ENCODE peak calls at places on chromosomes 13 and 19, in eight cellular contexts. O, Y, K, M, R, W, S and G are unnamed samples.

GRCh38 chr13:43767351-43767901 is 19.3 kb downstream of the ENOX1 start:
- DNase-seq in K (no peak), R (no peak), O (no peak), M (no peak), W (no peak), Y (no peak), S (peak), G (no peak)

GRCh38 chr19:8831832-8832131 is 322 bp downstream of the ZNF558 start:
- DNase-seq in S (no peak), O (no peak), Y (no peak), M (peak), R (no peak), W (no peak), K (no peak), G (no peak)

GRCh38 chr19:14035706-14036105 is 4.1 kb downstream of the IL27RA start:
- DNase-seq in Y (no peak), S (no peak), R (no peak), W (no peak), K (no peak), O (no peak), M (no peak), G (no peak)

GRCh38 chr13:35984287-35984686 is 146.9 kb downstream of the DCLK1 start:
- DNase-seq in O (no peak), K (no peak), R (no peak), M (no peak), S (no peak), Y (no peak), W (no peak), G (no peak)

GRCh38 chr19:1055886-1056620 is 10.9 kb upstream of the ARHGAP45 start:
- DNase-seq in R (no peak), M (no peak), O (no peak), W (no peak), S (no peak), Y (no peak), K (no peak), G (no peak)

GRCh38 chr19:19321143-19321577 is 531 bp downstream of the MAU2 start:
- DNase-seq in Y (no peak), W (no peak), O (peak), S (no peak), R (no peak), M (peak), K (no peak), G (peak)

GRCh38 chr13:34425307-34425949 is 516.6 kb upstream of the NBEA start:
- DNase-seq in S (no peak), R (no peak), M (no peak), O (no peak), Y (no peak), W (no peak), K (no peak), G (no peak)

GRCh38 chr19:7874080-7874856 is at the start of gene PRR36:
- DNase-seq in M (no peak), W (peak), O (no peak), K (no peak), R (no peak), Y (peak), S (peak), G (peak)

GRCh38 chr13:33272531-33273124 is 12.9 kb downstream of the STARD13 start:
- DNase-seq in W (no peak), M (no peak), R (no peak), O (no peak), S (peak), Y (no peak), K (no peak), G (no peak)

GRCh38 chr19:24033962-24034342 is 53.0 kb upstream of the ZNF254 start:
- DNase-seq in S (peak), Y (peak), O (peak), M (peak), W (peak), K (no peak), R (peak), G (peak)

GRCh38 chr19:12000152-12000981 is 35.1 kb downstream of the ZNF433 start:
- DNase-seq in K (no peak), M (peak), R (no peak), O (peak), W (no peak), Y (no peak), S (no peak), G (peak)

GRCh38 chr19:18416778-18417249 is 2.4 kb upstream of the SSBP4 start:
- DNase-seq in R (peak), K (no peak), S (peak), W (peak), Y (peak), M (peak), O (peak), G (peak)

GRCh38 chr19:1844536-1845515 is 3.5 kb downstream of the REXO1 start:
- DNase-seq in S (no peak), M (no peak), R (no peak), O (no peak), Y (no peak), K (no peak), W (no peak), G (no peak)

GRCh38 chr13:39144941-39145533 is 106.8 kb downstream of the NHLRC3 start:
- DNase-seq in S (peak), K (peak), M (peak), W (no peak), O (peak), Y (peak), R (peak), G (peak)

GRCh38 chr19:51664997-51665396 is 18.4 kb upstream of the SIGLEC14 start:
- DNase-seq in R (no peak), O (no peak), Y (no peak), S (peak), M (no peak), K (no peak), W (no peak), G (no peak)

GRCh38 chr19:48481191-48481500 is 12.0 kb downstream of the CYTH2 start:
- DNase-seq in M (no peak), K (no peak), W (no peak), O (no peak), S (no peak), Y (no peak), R (no peak), G (no peak)

GRCh38 chr13:34166406-34166805 is 348.5 kb downstream of the RFC3 start:
- DNase-seq in R (no peak), Y (no peak), M (no peak), W (no peak), S (no peak), O (no peak), K (no peak), G (no peak)

GRCh38 chr19:13841339-13842293 is 35.3 kb upstream of the NANOS3 start:
- DNase-seq in R (no peak), Y (no peak), S (peak), W (peak), O (no peak), M (peak), K (no peak), G (no peak)

GRCh38 chr19:40822161-40822560 is 23.2 kb downstream of the EGLN2 start:
- DNase-seq in R (no peak), S (no peak), W (peak), Y (no peak), O (no peak), M (no peak), K (no peak), G (no peak)

GRCh38 chr19:42352216-42352892 is 26.9 kb downstream of the MEGF8 start:
- DNase-seq in S (no peak), W (no peak), M (no peak), R (no peak), O (peak), Y (peak), K (no peak), G (peak)

GRCh38 chr13:112346173-112346898 is 29.8 kb upstream of the SPACA7 start:
- DNase-seq in K (no peak), Y (peak), S (no peak), M (peak), R (no peak), O (no peak), W (no peak), G (peak)

GRCh38 chr13:99468971-99469545 is 32.2 kb upstream of the TM9SF2 start:
- DNase-seq in K (no peak), W (no peak), Y (peak), M (peak), O (no peak), R (no peak), S (peak), G (no peak)

GRCh38 chr19:18832331-18833140 is 777 bp downstream of the UPF1 start:
- DNase-seq in O (peak), K (no peak), M (peak), Y (no peak), W (no peak), R (no peak), S (peak), G (peak)

GRCh38 chr13:50401721-50402510 is 386.7 kb downstream of the KCNRG start:
- DNase-seq in M (no peak), S (peak), R (peak), Y (peak), W (no peak), O (no peak), K (no peak), G (no peak)

GRCh38 chr13:28485551-28485950 is 9.4 kb downstream of the FLT1 start:
- DNase-seq in K (no peak), W (no peak), O (no peak), R (no peak), Y (no peak), M (peak), S (no peak), G (no peak)

GRCh38 chr19:10292206-10292788 is 2.5 kb downstream of the ICAM5 start:
- DNase-seq in M (peak), S (peak), K (no peak), O (peak), Y (peak), W (peak), R (peak), G (peak)

GRCh38 chr19:33704271-33704670 is 82.5 kb downstream of the CHST8 start:
- DNase-seq in Y (no peak), K (no peak), R (no peak), M (no peak), O (no peak), W (no peak), S (no peak), G (no peak)

GRCh38 chr19:33705860-33706259 is 84.1 kb downstream of the CHST8 start:
- DNase-seq in K (no peak), S (no peak), Y (no peak), O (no peak), W (no peak), M (no peak), R (no peak), G (no peak)

GRCh38 chr19:33703821-33704220 is 82.1 kb downstream of the CHST8 start:
- DNase-seq in M (no peak), S (no peak), Y (no peak), W (no peak), O (no peak), R (no peak), K (no peak), G (no peak)

GRCh38 chr19:33703438-33703750 is 81.6 kb downstream of the CHST8 start:
- DNase-seq in W (no peak), M (no peak), K (no peak), S (no peak), R (no peak), Y (no peak), O (no peak), G (no peak)

DNA sequence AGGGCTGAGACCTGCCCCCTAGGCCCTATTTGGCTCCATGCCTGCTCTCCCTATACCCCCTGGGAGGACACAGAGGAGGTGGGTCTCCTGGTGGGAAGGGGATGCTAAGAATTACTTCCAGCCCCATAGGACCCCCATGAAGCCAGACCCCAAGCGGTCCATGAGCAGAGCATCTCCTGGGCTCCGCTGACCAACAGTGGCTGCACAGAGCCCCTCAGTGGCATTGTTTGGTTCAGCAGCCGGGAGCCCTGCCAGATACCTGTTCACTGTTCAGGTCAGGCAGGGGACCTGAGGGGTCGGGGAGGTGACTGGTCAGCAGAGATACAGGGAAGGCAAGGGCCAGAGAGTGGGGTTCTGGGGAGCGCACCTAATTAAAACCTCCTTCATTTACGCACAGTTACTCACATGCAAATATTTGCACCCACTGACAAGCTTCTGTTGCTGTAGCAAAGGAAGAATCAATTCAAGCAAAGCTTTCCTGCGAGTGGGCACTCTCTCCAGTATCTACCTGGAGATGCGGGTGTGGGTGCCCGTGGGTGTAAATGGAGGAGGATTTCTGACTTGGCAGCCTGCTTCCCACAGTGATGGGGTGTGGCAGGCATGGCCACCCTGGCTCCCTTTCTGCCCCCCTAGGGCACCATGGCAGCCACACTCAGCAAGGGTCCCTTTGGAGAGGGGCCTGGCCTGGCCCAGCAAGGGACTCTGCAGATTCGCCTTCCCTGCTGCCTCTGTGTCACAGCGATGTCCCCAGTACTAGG is 83.5 kb downstream of the CHST8 start:
- DNase-seq in W (no peak), Y (no peak), R (no peak), M (no peak), K (no peak), S (no peak), O (no peak), G (no peak)
- TF ChIP-seq CTCF in W (no peak), Y (no peak), R (no peak), M (no peak), K (no peak), S (no peak), O (no peak), G (no peak)

GRCh38 chr19:5028229-5028886 is 59.4 kb downstream of the KDM4B start:
- DNase-seq in K (no peak), O (no peak), S (no peak), W (no peak), R (no peak), Y (no peak), M (no peak), G (no peak)

GRCh38 chr19:5024282-5024681 is 55.4 kb downstream of the KDM4B start:
- DNase-seq in W (no peak), R (no peak), S (no peak), M (no peak), O (no peak), K (no peak), Y (no peak), G (no peak)

GRCh38 chr19:5025027-5025426 is 56.1 kb downstream of the KDM4B start:
- DNase-seq in M (no peak), R (no peak), S (no peak), O (no peak), Y (no peak), W (no peak), K (no peak), G (no peak)

GRCh38 chr19:5030136-5030820 is 61.4 kb downstream of the KDM4B start:
- DNase-seq in K (no peak), W (no peak), Y (no peak), M (no peak), R (no peak), S (no peak), O (no peak), G (no peak)

DNA sequence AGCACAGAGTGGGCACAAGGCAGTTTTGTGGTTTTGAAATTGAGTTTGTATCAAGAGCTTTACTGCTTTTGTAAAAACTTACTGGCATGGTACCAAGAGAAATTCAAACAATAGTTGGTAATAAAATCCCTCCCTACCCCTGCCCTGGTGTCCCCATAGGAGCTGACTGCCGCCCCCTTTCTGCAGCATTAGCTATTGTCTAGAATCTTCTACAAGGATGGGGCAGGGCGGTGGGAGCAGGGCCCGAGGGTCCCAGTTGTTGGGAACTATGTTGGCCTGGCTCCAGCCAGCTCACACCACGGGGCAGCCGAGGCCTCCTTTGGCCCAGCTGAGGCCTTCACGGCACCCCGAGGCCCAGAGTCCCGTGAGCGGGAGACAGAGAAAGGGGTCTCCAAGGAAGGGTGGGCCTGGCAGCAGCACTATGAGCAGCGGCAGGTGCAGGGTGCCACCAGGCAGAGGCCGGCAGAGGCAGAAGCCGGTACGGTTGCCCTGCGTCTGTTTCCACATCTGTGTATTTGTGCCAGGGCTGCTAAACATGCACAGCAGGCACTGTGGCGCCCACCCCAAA is 57.9 kb downstream of the KDM4B start:
- DNase-seq in Y (no peak), R (no peak), W (no peak), O (no peak), S (no peak), K (no peak), M (no peak), G (no peak)
- TF ChIP-seq CTCF in Y (peak), R (no peak), W (no peak), O (no peak), S (no peak), K (peak), M (no peak), G (no peak)

DNA sequence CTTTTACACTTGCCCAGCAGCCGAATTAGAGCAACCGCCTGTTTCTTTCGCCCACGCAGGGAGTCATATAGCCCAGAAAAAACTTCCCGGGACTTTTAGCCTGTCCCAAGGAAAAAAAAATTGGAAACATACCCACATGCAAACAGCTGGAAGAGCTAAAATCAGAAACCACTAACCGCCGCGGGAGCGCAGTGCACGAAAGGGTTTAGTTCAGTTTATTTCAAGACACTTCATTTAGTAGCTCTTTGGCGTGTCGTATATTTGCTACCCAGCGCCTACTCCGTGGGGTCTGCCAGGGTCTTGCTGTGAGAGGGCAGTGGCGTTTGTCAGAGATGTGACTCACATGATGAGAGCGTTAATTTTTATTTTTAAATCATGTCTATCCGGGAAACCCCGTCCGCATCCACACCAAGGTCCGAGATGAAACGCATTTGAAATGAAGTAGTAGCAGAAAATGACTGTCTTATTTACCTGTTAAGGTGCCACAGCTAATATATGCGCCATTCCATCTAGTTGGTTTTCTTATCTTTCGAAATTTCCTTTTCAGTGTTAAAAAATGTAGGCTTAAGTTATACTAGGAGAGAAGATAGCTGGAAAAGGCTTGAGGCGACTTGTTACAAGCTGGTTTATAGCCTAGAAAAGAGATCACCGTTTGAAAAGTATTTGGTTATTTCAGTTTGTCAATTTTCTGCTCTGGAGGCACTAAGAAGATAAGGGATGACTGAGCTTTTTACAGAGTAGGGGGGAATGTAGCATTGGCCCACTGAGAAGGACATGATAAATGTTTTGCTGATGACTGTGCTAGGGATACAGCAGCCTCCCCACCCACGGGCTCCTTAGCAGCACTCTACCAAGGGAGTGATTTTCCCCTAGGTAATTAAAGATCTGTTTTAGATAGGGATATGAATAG is 1.7 kb downstream of the KLF5 start:
- DNase-seq in Y (peak), W (no peak), M (peak), S (peak), K (no peak), R (peak), O (peak), G (no peak)
- TF ChIP-seq CTCF in Y (no peak), W (no peak), M (no peak), S (no peak), K (no peak), R (no peak), O (no peak), G (no peak)

DNA sequence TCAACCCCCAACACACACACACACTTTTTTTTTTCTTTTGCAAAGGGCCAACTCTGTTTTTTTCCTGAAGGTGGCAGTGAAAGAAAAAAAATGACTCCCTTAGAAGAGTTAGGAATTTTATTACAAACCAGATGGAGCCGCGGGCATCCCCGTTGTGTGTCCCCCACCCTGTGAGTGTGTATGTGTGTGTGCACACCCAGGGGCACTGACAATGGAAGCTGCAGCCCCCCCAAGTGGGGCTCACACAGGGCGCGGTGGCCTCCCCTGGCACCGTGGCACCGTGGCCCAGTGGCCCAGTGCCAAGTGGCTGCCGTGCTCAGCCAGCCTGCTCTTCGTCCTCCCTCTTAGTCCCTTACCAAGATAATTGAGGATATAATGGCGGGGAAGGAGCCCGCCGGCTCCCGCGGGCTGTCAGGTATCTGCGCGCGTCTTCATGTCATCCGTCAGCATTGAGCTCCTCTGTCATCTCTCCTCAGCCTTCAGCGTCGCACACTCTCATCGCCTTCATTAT is 314.1 kb downstream of the ZNF536 start:
- DNase-seq in K (no peak), M (no peak), R (peak), S (no peak), O (no peak), Y (peak), W (no peak), G (no peak)
- TF ChIP-seq CTCF in K (no peak), M (no peak), R (no peak), S (no peak), O (no peak), Y (peak), W (no peak), G (no peak)

DNA sequence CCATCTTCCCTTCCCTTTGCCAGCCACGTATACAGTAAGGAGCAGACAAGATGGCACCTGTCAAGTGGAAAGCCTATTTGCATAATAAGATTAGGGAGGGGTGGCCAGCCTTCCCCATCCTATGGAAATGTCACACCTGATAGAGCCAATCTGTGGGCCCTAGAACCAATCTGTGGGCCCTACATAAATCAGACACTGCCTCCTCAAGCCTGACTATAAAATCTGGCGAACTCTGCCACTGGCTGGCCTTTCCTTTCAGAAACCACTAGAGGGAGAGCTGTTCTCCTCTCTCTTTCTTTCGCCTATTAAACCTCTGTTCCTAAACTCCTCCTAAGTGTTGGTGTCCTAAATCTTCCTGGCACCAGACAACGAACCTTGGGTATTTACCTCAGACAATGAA is 231.5 kb upstream of the KLHL1 start:
- DNase-seq in Y (peak), M (peak), K (no peak), W (no peak), S (peak), O (peak), R (no peak), G (no peak)
- TF ChIP-seq CTCF in Y (peak), M (peak), K (peak), W (peak), S (peak), O (peak), R (no peak), G (no peak)